ENCODE peak calls at places on chromosomes 13 and 19, in ten cellular contexts. X, Z, O, C, M, J, B, A, G and L are unnamed samples.

GRCh38 chr13:29573190-29573589 is 22.3 kb downstream of the SLC7A1 start:
- DNase-seq in G (no peak), C (no peak), B (no peak), X (no peak), J (no peak), A (peak; percentile 16), O (peak; percentile 70), Z (no peak), M (peak; percentile 49), L (no peak)

GRCh38 chr13:100636004-100636403 is 38.6 kb downstream of the TMTC4 start:
- DNase-seq in X (no peak), A (no peak), B (no peak), Z (no peak), J (no peak), G (no peak), O (no peak), M (no peak), C (no peak), L (no peak)

GRCh38 chr13:112912726-112913440 is 56.1 kb upstream of the MCF2L start:
- DNase-seq in G (no peak), J (no peak), B (no peak), Z (no peak), O (no peak), C (no peak), A (no peak), M (no peak), X (no peak), L (no peak)

GRCh38 chr19:17236414-17236716 is 9.4 kb downstream of the NR2F6 start:
- DNase-seq in B (no peak), O (no peak), C (no peak), Z (no peak), M (no peak), G (no peak), X (no peak), A (no peak), J (no peak), L (no peak)

GRCh38 chr19:38515906-38516305 is 82.4 kb downstream of the RYR1 start:
- DNase-seq in B (no peak), J (no peak), O (peak; percentile 38), M (no peak), A (no peak), G (no peak), Z (no peak), X (no peak), C (no peak), L (no peak)

GRCh38 chr13:97387487-97388353 is 46.2 kb upstream of the RAP2A start:
- DNase-seq in A (no peak), G (no peak), Z (no peak), M (no peak), C (no peak), O (no peak), J (no peak), B (no peak), X (no peak), L (no peak)

GRCh38 chr19:10146142-10146541 is 26.4 kb upstream of the EIF3G start:
- DNase-seq in M (no peak), J (no peak), A (no peak), X (no peak), G (no peak), Z (no peak), C (no peak), O (no peak), B (no peak), L (no peak)

GRCh38 chr19:49441210-49441959 is at the start of gene SLC17A7:
- DNase-seq in J (no peak), X (peak; percentile 52), O (peak; percentile 83), B (no peak), G (no peak), A (no peak), C (peak; percentile 56), M (no peak), Z (peak; percentile 43), L (no peak)

GRCh38 chr13:50842246-50842645 is 1.2 kb downstream of the DLEU7 start:
- DNase-seq in O (no peak), G (no peak), X (no peak), J (no peak), A (no peak), B (no peak), C (no peak), M (no peak), Z (no peak), L (no peak)

GRCh38 chr19:6801397-6802086 is 29.0 kb downstream of the VAV1 start:
- DNase-seq in A (no peak), G (peak; percentile 72), C (no peak), Z (peak; percentile 87), M (peak; percentile 12), X (peak; percentile 20), B (peak; percentile 52), J (peak; percentile 54), O (peak; percentile 79), L (no peak)

GRCh38 chr19:49957262-49957915 is 3.6 kb downstream of the SIGLEC11 start:
- DNase-seq in A (no peak), J (no peak), B (no peak), Z (no peak), X (no peak), C (no peak), G (no peak), O (no peak), M (no peak), L (no peak)

GRCh38 chr13:47178090-47178950 is 281.5 kb upstream of the HTR2A start:
- DNase-seq in M (no peak), G (no peak), Z (no peak), X (no peak), C (no peak), B (no peak), J (no peak), O (no peak), A (no peak), L (no peak)